ENCODE peak calls at places on chromosomes 7 and 10, in seven cellular contexts. R, B, O, U, X, L and H are unnamed samples. For H3K36me3 and H3K4me1, the result is how much of the 10 kb centered on the place peaks cover.

GRCh38 chr10:120598377-120598776 is 141.3 kb downstream of the PLPP4 start:
- DNase-seq in X (no peak), L (no peak), U (no peak), R (no peak), B (no peak), O (no peak), H (no peak)

GRCh38 chr7:41107330-41107937 is 595.5 kb downstream of the INHBA start:
- DNase-seq in L (no peak), B (no peak), X (no peak), O (no peak), U (no peak), R (no peak), H (no peak)

GRCh38 chr7:42550706-42551470 is 313.9 kb upstream of the GLI3 start:
- DNase-seq in X (no peak), B (no peak), R (no peak), O (no peak), U (no peak), L (no peak), H (no peak)

GRCh38 chr7:118250860-118251494 is 26.5 kb downstream of the ANKRD7 start:
- DNase-seq in O (no peak), B (no peak), R (no peak), X (no peak), U (no peak), L (no peak), H (no peak)

GRCh38 chr10:129365767-129366400 is 101.2 kb upstream of the MGMT start:
- DNase-seq in R (no peak), U (no peak), B (no peak), L (no peak), X (no peak), O (no peak), H (no peak)

GRCh38 chr7:24445041-24445440 is 128.2 kb upstream of the PALS2 start:
- DNase-seq in L (no peak), X (no peak), B (no peak), O (no peak), U (no peak), R (no peak), H (no peak)

GRCh38 chr10:43225787-43226153 is 41.1 kb downstream of the RASGEF1A start:
- DNase-seq in R (no peak), U (peak), B (peak), O (peak), L (no peak), X (peak), H (peak)

GRCh38 chr10:21497177-21497807 is 28.2 kb downstream of the SKIDA1 start:
- DNase-seq in R (peak), U (peak), O (peak), L (no peak), B (peak), X (peak), H (peak)

GRCh38 chr7:69597278-69598076 is 798 bp upstream of the AUTS2 start:
- DNase-seq in R (peak), X (peak), B (no peak), L (no peak), O (peak), U (peak), H (no peak)

GRCh38 chr7:33850768-33851167 is 54.6 kb upstream of the BMPER start:
- DNase-seq in L (no peak), O (no peak), X (no peak), R (no peak), B (no peak), U (no peak), H (no peak)

GRCh38 chr10:75403144-75404022 is 1.8 kb upstream of the ZNF503 start:
- DNase-seq in B (peak), O (no peak), X (peak), R (peak), U (peak), L (no peak), H (peak)

GRCh38 chr7:106863216-106863997 is 1.7 kb upstream of the PIK3CG start:
- DNase-seq in U (no peak), O (no peak), L (no peak), R (no peak), X (no peak), B (no peak), H (no peak)

GRCh38 chr10:11429439-11430052 is 181.9 kb downstream of the USP6NL start:
- DNase-seq in X (no peak), R (no peak), L (no peak), O (no peak), U (no peak), B (no peak), H (no peak)

GRCh38 chr7:36349626-36350025 is 40.0 kb upstream of the ANLN start:
- DNase-seq in X (no peak), R (no peak), B (no peak), L (no peak), U (no peak), O (no peak), H (no peak)

GRCh38 chr10:124509836-124510535 is 48.4 kb downstream of the LHPP start:
- DNase-seq in O (no peak), B (no peak), L (no peak), U (no peak), R (no peak), X (no peak), H (no peak)

GRCh38 chr10:132858121-132859081 is 72.5 kb upstream of the NKX6-2 start:
- DNase-seq in R (no peak), O (peak), U (no peak), B (no peak), L (no peak), X (peak), H (no peak)

GRCh38 chr10:30985552-30985951 is 46.1 kb downstream of the ZNF438 start:
- DNase-seq in B (no peak), R (no peak), O (no peak), L (no peak), U (no peak), X (no peak), H (no peak)

GRCh38 chr10:95211606-95212279 is 17.7 kb downstream of the ACSM6 start:
- DNase-seq in X (no peak), O (no peak), L (no peak), B (no peak), R (no peak), U (no peak), H (no peak)

GRCh38 chr10:79089579-79090110 is 20.9 kb downstream of the ZMIZ1 start:
- DNase-seq in B (no peak), R (no peak), U (no peak), L (no peak), O (no peak), X (no peak), H (no peak)

GRCh38 chr7:1433128-1433920 is 25.9 kb downstream of the MICALL2 start:
- DNase-seq in R (no peak), B (no peak), U (no peak), X (no peak), O (no peak), L (no peak), H (no peak)

GRCh38 chr10:84588971-84589370 is 260.6 kb downstream of the CCSER2 start:
- DNase-seq in R (no peak), X (no peak), L (no peak), U (no peak), O (no peak), B (no peak), H (no peak)

GRCh38 chr10:42960491-42961155 is 116.2 kb upstream of the RET start:
- DNase-seq in X (peak), B (no peak), L (no peak), U (peak), R (peak), O (peak), H (peak)

GRCh38 chr7:2387897-2388636 is 15.3 kb upstream of the CHST12 start:
- DNase-seq in R (no peak), O (no peak), L (no peak), B (no peak), X (peak), U (no peak), H (no peak)

GRCh38 chr10:34761443-34761842 is 53.7 kb downstream of the PARD3 start:
- DNase-seq in U (no peak), O (no peak), X (no peak), R (no peak), L (no peak), B (no peak), H (no peak)

GRCh38 chr10:61733358-61733940 is 70.7 kb downstream of the CABCOCO1 start:
- DNase-seq in X (no peak), R (no peak), O (no peak), U (no peak), L (no peak), B (no peak), H (peak)

GRCh38 chr7:2954433-2954853 is 89.2 kb downstream of the CARD11 start:
- DNase-seq in U (no peak), R (no peak), L (no peak), B (peak), X (no peak), O (no peak), H (no peak)

GRCh38 chr10:22894714-22895113 is 33.1 kb upstream of the ARMC3 start:
- DNase-seq in U (no peak), L (no peak), X (no peak), R (no peak), O (no peak), B (no peak), H (no peak)

GRCh38 chr7:128703605-128704004 is 31.5 kb downstream of the GARIN1A start:
- DNase-seq in L (no peak), O (no peak), R (no peak), B (no peak), X (no peak), U (no peak), H (no peak)

GRCh38 chr7:601573-602340 is 82.1 kb upstream of the PDGFA start:
- DNase-seq in U (peak), B (peak), R (peak), O (peak), X (peak), L (peak), H (no peak)

GRCh38 chr7:48246073-48246472 is 74.8 kb downstream of the ABCA13 start:
- DNase-seq in X (no peak), R (no peak), O (no peak), B (no peak), L (peak), U (no peak), H (peak)

GRCh38 chr7:116570306-116570705 is 45.5 kb downstream of the CAV1 start:
- DNase-seq in R (no peak), U (no peak), X (no peak), L (no peak), O (no peak), B (no peak), H (peak)

GRCh38 chr10:67256984-67257383 is 331.1 kb downstream of the LRRTM3 start:
- DNase-seq in X (no peak), U (no peak), R (no peak), L (no peak), O (no peak), B (no peak), H (no peak)

GRCh38 chr7:41238851-41239331 is 464.0 kb downstream of the INHBA start:
- DNase-seq in O (no peak), L (no peak), U (no peak), X (no peak), R (no peak), B (no peak), H (peak)

GRCh38 chr7:101620395-101620794 is 8.7 kb downstream of the MYL10 start:
- DNase-seq in X (no peak), O (no peak), R (no peak), U (no peak), L (no peak), B (no peak), H (no peak)

GRCh38 chr10:31749981-31750850 is 178.4 kb downstream of the ARHGAP12 start:
- DNase-seq in O (peak), R (no peak), L (no peak), X (peak), B (peak), U (peak), H (peak)

GRCh38 chr7:100061518-100062193 is 12.1 kb downstream of the ZSCAN21 start:
- DNase-seq in B (no peak), L (no peak), X (no peak), O (no peak), U (no peak), R (no peak), H (no peak)
- H3K36me3 ChIP-seq in B (under half), L (under half), X (half or more), O (half or more), U (under half), R (half or more), H (half or more)

GRCh38 chr10:33260403-33261239 is 73.8 kb downstream of the NRP1 start:
- DNase-seq in X (no peak), O (no peak), L (no peak), U (no peak), B (no peak), R (no peak), H (no peak)

GRCh38 chr10:33265621-33266020 is 68.8 kb downstream of the NRP1 start:
- DNase-seq in R (peak), L (no peak), X (no peak), B (peak), O (no peak), U (peak), H (no peak)

GRCh38 chr10:33263453-33263852 is 71.0 kb downstream of the NRP1 start:
- DNase-seq in O (no peak), R (no peak), L (no peak), U (no peak), X (no peak), B (no peak), H (no peak)

GRCh38 chr10:33258951-33259350 is 75.5 kb downstream of the NRP1 start:
- DNase-seq in L (no peak), R (no peak), O (no peak), X (no peak), U (no peak), B (no peak), H (peak)

GRCh38 chr10:33262871-33263270 is 71.6 kb downstream of the NRP1 start:
- DNase-seq in R (no peak), U (no peak), X (no peak), L (no peak), B (no peak), O (no peak), H (no peak)
- H3K4me1 ChIP-seq in R (under half), U (under half), X (half or more), L (under half), B (under half), O (under half), H (under half)

DNA sequence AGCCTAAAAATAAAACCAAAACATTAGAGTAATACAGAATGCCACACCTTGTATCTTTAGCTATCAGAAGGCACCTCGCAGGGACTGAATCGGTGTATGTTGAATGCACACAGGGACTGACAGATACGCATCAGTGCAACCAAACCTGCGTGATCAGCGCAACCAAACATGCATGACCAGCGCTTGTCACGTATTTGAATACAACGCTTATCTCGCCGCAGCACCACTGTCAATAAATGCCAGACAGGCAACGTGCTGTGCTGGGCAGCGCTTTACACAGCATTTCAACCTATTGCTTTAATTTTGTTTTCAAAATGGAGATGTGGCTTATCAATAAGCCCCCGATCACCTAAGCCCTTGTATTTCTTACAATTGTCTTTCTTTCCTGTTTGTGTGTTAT is 242.4 kb downstream of the SFMBT2 start:
- DNase-seq in L (no peak), U (no peak), O (no peak), B (no peak), X (no peak), R (no peak), H (no peak)
- H3K36me3 ChIP-seq in L (under half), U (under half), O (half or more), B (under half), X (half or more), R (under half), H (under half)

GRCh38 chr10:72218756-72219155 is 2.7 kb upstream of the ASCC1 start:
- DNase-seq in L (no peak), X (no peak), B (no peak), U (no peak), R (no peak), O (no peak), H (no peak)

GRCh38 chr10:72219229-72219814 is 3.2 kb upstream of the ASCC1 start:
- DNase-seq in U (no peak), R (no peak), X (no peak), L (no peak), B (no peak), O (no peak), H (no peak)

GRCh38 chr10:72220637-72221036 is 4.6 kb upstream of the ASCC1 start:
- DNase-seq in X (no peak), L (no peak), O (no peak), U (no peak), R (no peak), B (no peak), H (no peak)

GRCh38 chr10:72223743-72224101 is 7.6 kb upstream of the ASCC1 start:
- DNase-seq in B (no peak), R (no peak), L (no peak), X (no peak), U (no peak), O (no peak), H (no peak)

DNA sequence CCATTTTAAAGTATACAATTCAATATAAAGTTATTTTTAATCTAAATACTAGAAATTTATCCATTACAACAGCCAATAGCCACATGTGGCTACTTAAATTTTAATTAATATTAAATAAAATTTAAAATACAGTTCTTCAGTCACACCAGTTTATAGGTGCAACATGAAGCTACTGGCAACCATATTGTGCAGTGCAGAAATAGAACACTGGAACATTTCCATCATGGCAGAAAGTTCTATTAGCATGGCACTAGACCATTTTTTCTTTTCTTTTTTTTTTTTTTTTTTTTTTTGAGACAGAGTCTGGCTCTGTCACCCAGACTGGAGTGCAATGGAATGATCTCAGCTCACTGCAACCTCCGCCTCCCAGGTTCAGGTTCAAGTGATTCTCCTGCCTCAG is 5.2 kb upstream of the ASCC1 start:
- DNase-seq in X (no peak), O (no peak), U (no peak), B (no peak), R (no peak), L (no peak), H (no peak)
- H3K4me1 ChIP-seq in X (half or more), O (under half), U (under half), B (under half), R (half or more), L (under half), H (under half)

GRCh38 chr10:68336952-68337351 is 4.2 kb upstream of the PBLD start:
- DNase-seq in R (no peak), X (no peak), B (no peak), L (no peak), O (no peak), U (no peak), H (no peak)

GRCh38 chr10:68334672-68335467 is 2.1 kb upstream of the PBLD start:
- DNase-seq in O (no peak), X (no peak), R (no peak), B (no peak), L (no peak), U (no peak), H (no peak)

GRCh38 chr10:68342909-68343516 is 10.3 kb upstream of the PBLD start:
- DNase-seq in X (no peak), L (no peak), U (no peak), B (no peak), R (no peak), O (no peak), H (no peak)

GRCh38 chr10:68345621-68346020 is 12.9 kb upstream of the PBLD start:
- DNase-seq in B (no peak), X (no peak), L (no peak), U (no peak), R (no peak), O (no peak), H (no peak)

DNA sequence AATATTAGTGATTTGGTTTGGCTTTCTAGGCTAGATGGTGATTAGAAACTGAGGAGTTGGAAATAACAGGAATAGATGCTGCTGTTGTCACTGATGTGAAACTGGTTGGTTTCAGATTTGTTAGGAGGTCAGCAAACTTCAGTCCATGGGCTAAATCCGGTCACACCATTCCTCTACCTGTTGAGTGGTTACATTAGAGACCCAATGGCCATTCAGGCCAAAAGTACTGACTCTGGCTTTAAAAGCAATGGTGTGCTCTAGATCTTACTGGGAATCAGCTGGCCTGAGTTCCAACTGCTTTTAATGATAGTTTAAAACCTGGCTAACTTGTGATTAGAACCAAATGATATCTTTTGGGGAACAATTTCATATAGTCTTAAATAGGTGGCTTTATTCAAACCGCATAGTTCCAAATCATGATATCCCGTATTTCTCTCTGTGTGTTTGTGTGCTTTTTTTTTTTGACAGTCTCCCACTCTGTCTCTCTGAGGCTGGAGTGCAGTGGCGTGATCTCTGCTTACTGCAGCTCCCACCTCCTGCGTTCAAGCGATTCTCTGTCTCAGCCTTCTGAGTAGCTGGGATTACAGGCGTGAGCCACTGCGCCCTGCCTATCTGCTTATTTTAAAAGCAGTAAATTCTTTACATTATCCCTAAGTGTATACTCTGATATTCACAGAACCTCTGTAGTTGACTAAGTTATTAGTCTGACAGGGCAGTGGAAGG is 7.8 kb upstream of the PBLD start:
- DNase-seq in O (no peak), X (no peak), L (no peak), R (no peak), U (no peak), B (no peak), H (no peak)
- H3K36me3 ChIP-seq in O (half or more), X (half or more), L (half or more), R (half or more), U (under half), B (half or more), H (half or more)

DNA sequence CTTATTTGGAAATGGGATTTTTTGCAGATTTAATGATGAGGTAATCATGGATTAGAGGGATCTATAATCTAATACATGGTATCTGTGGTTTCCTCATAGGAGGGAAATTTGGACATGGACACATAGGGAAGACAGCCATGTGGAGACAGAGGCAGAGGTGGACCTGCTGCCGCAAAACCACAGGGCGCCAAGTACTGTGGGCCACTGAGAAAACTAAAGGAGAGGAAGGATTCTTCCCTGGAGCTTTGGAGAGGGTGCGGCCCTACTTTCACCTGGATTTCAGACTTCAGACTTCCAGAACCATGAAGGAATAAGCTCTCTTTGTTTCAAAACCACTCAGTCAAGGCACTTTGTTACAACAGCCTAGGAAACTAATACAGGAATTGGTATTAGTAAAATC is 149.4 kb upstream of the AKR1E2 start:
- DNase-seq in O (no peak), X (no peak), U (no peak), R (no peak), B (no peak), L (no peak), H (no peak)
- H3K4me1 ChIP-seq in O (under half), X (under half), U (under half), R (under half), B (under half), L (under half), H (under half)

GRCh38 chr7:5380350-5381210 is 43.1 kb downstream of the TNRC18 start:
- DNase-seq in L (no peak), R (no peak), O (no peak), X (no peak), B (no peak), U (no peak), H (no peak)
- H3K36me3 ChIP-seq in L (under half), R (under half), O (under half), X (under half), B (under half), U (under half), H (under half)